ENCODE peak calls at places on chromosomes 4 and X, in eight cellular contexts. One of them, this sample, is unnamed.

GRCh38 chrX:2320580-2321327 is 180.0 kb downstream of the DHRSX start:
- DNase-seq in MCF 10A: peak; percentile 91
- DNase-seq in glutamatergic neuron: no peak
- DNase-seq in activated B cell treated with CpG ODN at 0.5 μM for 24 hours: no peak
- DNase-seq in AG09309: peak; percentile 73
- DNase-seq in spleen: peak; percentile 81
- DNase-seq in CD8-positive, alpha-beta T cell: no peak
- DNase-seq in body of pancreas: peak; percentile 21
- DNase-seq in this sample: peak; percentile 56

GRCh38 chr4:177442623-177443155 is 452 bp upstream of the AGA start:
- DNase-seq in MCF 10A: no peak
- DNase-seq in glutamatergic neuron: no peak
- DNase-seq in activated B cell treated with CpG ODN at 0.5 μM for 24 hours: no peak
- DNase-seq in AG09309: no peak
- DNase-seq in spleen: no peak
- DNase-seq in CD8-positive, alpha-beta T cell: peak; percentile 11
- DNase-seq in body of pancreas: no peak
- DNase-seq in this sample: peak; percentile 54

GRCh38 chr4:112765317-112765989 is 128.5 kb downstream of the LARP7 start:
- DNase-seq in MCF 10A: peak; percentile 11
- DNase-seq in glutamatergic neuron: no peak
- DNase-seq in activated B cell treated with CpG ODN at 0.5 μM for 24 hours: no peak
- DNase-seq in AG09309: no peak
- DNase-seq in spleen: no peak
- DNase-seq in CD8-positive, alpha-beta T cell: no peak
- DNase-seq in body of pancreas: no peak
- DNase-seq in this sample: peak; percentile 50

GRCh38 chrX:38166478-38167083 is 54.1 kb downstream of the SRPX start:
- DNase-seq in MCF 10A: peak; percentile 52
- DNase-seq in glutamatergic neuron: no peak
- DNase-seq in activated B cell treated with CpG ODN at 0.5 μM for 24 hours: no peak
- DNase-seq in AG09309: no peak
- DNase-seq in spleen: no peak
- DNase-seq in CD8-positive, alpha-beta T cell: peak; percentile 0
- DNase-seq in body of pancreas: peak; percentile 21
- DNase-seq in this sample: peak; percentile 39

GRCh38 chrX:1389181-1389992 is 2.5 kb downstream of the SLC25A6 start:
- DNase-seq in MCF 10A: no peak
- DNase-seq in glutamatergic neuron: peak; percentile 12
- DNase-seq in activated B cell treated with CpG ODN at 0.5 μM for 24 hours: peak; percentile 14
- DNase-seq in AG09309: no peak
- DNase-seq in spleen: peak; percentile 81
- DNase-seq in CD8-positive, alpha-beta T cell: no peak
- DNase-seq in body of pancreas: no peak
- DNase-seq in this sample: no peak

GRCh38 chr4:53346920-53347852 is 18.7 kb downstream of the SCFD2 start:
- DNase-seq in MCF 10A: peak; percentile 75
- DNase-seq in glutamatergic neuron: no peak
- DNase-seq in activated B cell treated with CpG ODN at 0.5 μM for 24 hours: no peak
- DNase-seq in AG09309: peak; percentile 29
- DNase-seq in spleen: no peak
- DNase-seq in CD8-positive, alpha-beta T cell: no peak
- DNase-seq in body of pancreas: no peak
- DNase-seq in this sample: no peak

GRCh38 chrX:120309873-120310730 is 1.2 kb downstream of the TMEM255A start:
- DNase-seq in MCF 10A: peak; percentile 13
- DNase-seq in glutamatergic neuron: no peak
- DNase-seq in activated B cell treated with CpG ODN at 0.5 μM for 24 hours: no peak
- DNase-seq in AG09309: no peak
- DNase-seq in spleen: no peak
- DNase-seq in CD8-positive, alpha-beta T cell: no peak
- DNase-seq in body of pancreas: no peak
- DNase-seq in this sample: peak; percentile 13

GRCh38 chrX:69024931-69025330 is 140.3 kb downstream of the PJA1 start:
- DNase-seq in MCF 10A: peak; percentile 82
- DNase-seq in glutamatergic neuron: no peak
- DNase-seq in activated B cell treated with CpG ODN at 0.5 μM for 24 hours: no peak
- DNase-seq in AG09309: no peak
- DNase-seq in spleen: peak; percentile 79
- DNase-seq in CD8-positive, alpha-beta T cell: no peak
- DNase-seq in body of pancreas: peak; percentile 66
- DNase-seq in this sample: no peak

GRCh38 chrX:64188901-64189300 is 16.6 kb downstream of the AMER1 start:
- DNase-seq in MCF 10A: no peak
- DNase-seq in glutamatergic neuron: no peak
- DNase-seq in activated B cell treated with CpG ODN at 0.5 μM for 24 hours: no peak
- DNase-seq in AG09309: no peak
- DNase-seq in spleen: no peak
- DNase-seq in CD8-positive, alpha-beta T cell: no peak
- DNase-seq in body of pancreas: no peak
- DNase-seq in this sample: no peak

GRCh38 chr4:121252224-121252806 is 88.2 kb upstream of the TNIP3 start:
- DNase-seq in MCF 10A: peak; percentile 85
- DNase-seq in glutamatergic neuron: peak; percentile 81
- DNase-seq in activated B cell treated with CpG ODN at 0.5 μM for 24 hours: no peak
- DNase-seq in AG09309: peak; percentile 21
- DNase-seq in spleen: peak; percentile 79
- DNase-seq in CD8-positive, alpha-beta T cell: peak; percentile 30
- DNase-seq in body of pancreas: peak; percentile 62
- DNase-seq in this sample: peak; percentile 72

GRCh38 chr4:10054571-10055041 is 33.3 kb upstream of the SLC2A9 start:
- DNase-seq in MCF 10A: peak; percentile 38
- DNase-seq in glutamatergic neuron: no peak
- DNase-seq in activated B cell treated with CpG ODN at 0.5 μM for 24 hours: no peak
- DNase-seq in AG09309: no peak
- DNase-seq in spleen: no peak
- DNase-seq in CD8-positive, alpha-beta T cell: no peak
- DNase-seq in body of pancreas: no peak
- DNase-seq in this sample: no peak

GRCh38 chrX:5733483-5733882 is 495.2 kb downstream of the NLGN4X start:
- DNase-seq in MCF 10A: no peak
- DNase-seq in glutamatergic neuron: no peak
- DNase-seq in activated B cell treated with CpG ODN at 0.5 μM for 24 hours: no peak
- DNase-seq in AG09309: no peak
- DNase-seq in spleen: no peak
- DNase-seq in CD8-positive, alpha-beta T cell: no peak
- DNase-seq in body of pancreas: no peak
- DNase-seq in this sample: no peak

GRCh38 chr4:53039741-53040458 is 177.8 kb downstream of the RASL11B start:
- DNase-seq in MCF 10A: no peak
- DNase-seq in glutamatergic neuron: no peak
- DNase-seq in activated B cell treated with CpG ODN at 0.5 μM for 24 hours: no peak
- DNase-seq in AG09309: no peak
- DNase-seq in spleen: no peak
- DNase-seq in CD8-positive, alpha-beta T cell: no peak
- DNase-seq in body of pancreas: no peak
- DNase-seq in this sample: peak; percentile 72

GRCh38 chrX:46587158-46587557 is 13.6 kb downstream of the CHST7 start:
- DNase-seq in MCF 10A: peak; percentile 49
- DNase-seq in glutamatergic neuron: no peak
- DNase-seq in activated B cell treated with CpG ODN at 0.5 μM for 24 hours: no peak
- DNase-seq in AG09309: no peak
- DNase-seq in spleen: no peak
- DNase-seq in CD8-positive, alpha-beta T cell: no peak
- DNase-seq in body of pancreas: no peak
- DNase-seq in this sample: peak; percentile 19

GRCh38 chr4:23614284-23614892 is 275.5 kb downstream of the PPARGC1A start:
- DNase-seq in MCF 10A: peak; percentile 45
- DNase-seq in glutamatergic neuron: no peak
- DNase-seq in activated B cell treated with CpG ODN at 0.5 μM for 24 hours: no peak
- DNase-seq in AG09309: no peak
- DNase-seq in spleen: no peak
- DNase-seq in CD8-positive, alpha-beta T cell: no peak
- DNase-seq in body of pancreas: peak; percentile 17
- DNase-seq in this sample: peak; percentile 65
- TF ChIP-seq CTCF in MCF 10A: peak; percentile 20
- TF ChIP-seq CTCF in glutamatergic neuron: no peak
- TF ChIP-seq CTCF in activated B cell treated with CpG ODN at 0.5 μM for 24 hours: no peak
- TF ChIP-seq CTCF in AG09309: no peak
- TF ChIP-seq CTCF in spleen: no peak
- TF ChIP-seq CTCF in CD8-positive, alpha-beta T cell: no peak
- TF ChIP-seq CTCF in body of pancreas: peak; percentile 49
- TF ChIP-seq CTCF in this sample: peak; percentile 59

GRCh38 chr4:86822136-86822535 is 27.0 kb downstream of the SLC10A6 start:
- DNase-seq in MCF 10A: no peak
- DNase-seq in glutamatergic neuron: no peak
- DNase-seq in activated B cell treated with CpG ODN at 0.5 μM for 24 hours: no peak
- DNase-seq in AG09309: no peak
- DNase-seq in spleen: no peak
- DNase-seq in CD8-positive, alpha-beta T cell: no peak
- DNase-seq in body of pancreas: no peak
- DNase-seq in this sample: no peak

GRCh38 chr4:86816463-86817107 is 32.6 kb downstream of the SLC10A6 start:
- DNase-seq in MCF 10A: no peak
- DNase-seq in glutamatergic neuron: no peak
- DNase-seq in activated B cell treated with CpG ODN at 0.5 μM for 24 hours: no peak
- DNase-seq in AG09309: peak; percentile 63
- DNase-seq in spleen: no peak
- DNase-seq in CD8-positive, alpha-beta T cell: no peak
- DNase-seq in body of pancreas: no peak
- DNase-seq in this sample: no peak

GRCh38 chr4:86818211-86818610 is 31.0 kb downstream of the SLC10A6 start:
- DNase-seq in MCF 10A: no peak
- DNase-seq in glutamatergic neuron: no peak
- DNase-seq in activated B cell treated with CpG ODN at 0.5 μM for 24 hours: no peak
- DNase-seq in AG09309: no peak
- DNase-seq in spleen: no peak
- DNase-seq in CD8-positive, alpha-beta T cell: no peak
- DNase-seq in body of pancreas: no peak
- DNase-seq in this sample: no peak

GRCh38 chr4:86815653-86816052 is 33.5 kb downstream of the SLC10A6 start:
- DNase-seq in MCF 10A: no peak
- DNase-seq in glutamatergic neuron: no peak
- DNase-seq in activated B cell treated with CpG ODN at 0.5 μM for 24 hours: no peak
- DNase-seq in AG09309: no peak
- DNase-seq in spleen: no peak
- DNase-seq in CD8-positive, alpha-beta T cell: no peak
- DNase-seq in body of pancreas: no peak
- DNase-seq in this sample: no peak

GRCh38 chr4:86818845-86819244 is 30.3 kb downstream of the SLC10A6 start:
- DNase-seq in MCF 10A: no peak
- DNase-seq in glutamatergic neuron: no peak
- DNase-seq in activated B cell treated with CpG ODN at 0.5 μM for 24 hours: no peak
- DNase-seq in AG09309: no peak
- DNase-seq in spleen: no peak
- DNase-seq in CD8-positive, alpha-beta T cell: no peak
- DNase-seq in body of pancreas: no peak
- DNase-seq in this sample: peak; percentile 11
- TF ChIP-seq CTCF in MCF 10A: no peak
- TF ChIP-seq CTCF in glutamatergic neuron: no peak
- TF ChIP-seq CTCF in activated B cell treated with CpG ODN at 0.5 μM for 24 hours: no peak
- TF ChIP-seq CTCF in AG09309: no peak
- TF ChIP-seq CTCF in spleen: no peak
- TF ChIP-seq CTCF in CD8-positive, alpha-beta T cell: no peak
- TF ChIP-seq CTCF in body of pancreas: no peak
- TF ChIP-seq CTCF in this sample: no peak

DNA sequence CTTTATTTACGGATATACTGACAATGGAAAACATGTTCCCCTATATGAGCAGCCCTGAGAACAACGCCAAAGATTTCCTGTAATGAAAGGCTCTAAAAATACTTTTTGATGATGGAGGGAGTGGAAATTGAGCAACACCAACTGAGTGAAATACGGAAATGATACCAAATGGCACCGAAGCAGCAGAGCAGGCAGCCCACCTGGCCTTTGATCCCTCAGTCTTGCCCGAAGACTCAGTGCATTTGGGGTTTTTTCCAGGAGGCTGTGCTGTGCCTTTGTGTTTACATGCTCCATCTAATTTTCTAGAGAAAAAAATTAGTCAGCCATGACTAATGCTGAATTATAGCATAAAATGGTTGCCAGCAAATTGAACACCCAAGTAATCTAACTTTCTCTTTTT is 169.9 kb upstream of the RBPJ start:
- DNase-seq in MCF 10A: peak; percentile 30
- DNase-seq in glutamatergic neuron: no peak
- DNase-seq in activated B cell treated with CpG ODN at 0.5 μM for 24 hours: no peak
- DNase-seq in AG09309: no peak
- DNase-seq in spleen: no peak
- DNase-seq in CD8-positive, alpha-beta T cell: no peak
- DNase-seq in body of pancreas: no peak
- DNase-seq in this sample: peak; percentile 49
- TF ChIP-seq CTCF in MCF 10A: no peak
- TF ChIP-seq CTCF in glutamatergic neuron: no peak
- TF ChIP-seq CTCF in activated B cell treated with CpG ODN at 0.5 μM for 24 hours: no peak
- TF ChIP-seq CTCF in AG09309: peak; percentile 12
- TF ChIP-seq CTCF in spleen: no peak
- TF ChIP-seq CTCF in CD8-positive, alpha-beta T cell: no peak
- TF ChIP-seq CTCF in body of pancreas: no peak
- TF ChIP-seq CTCF in this sample: no peak

GRCh38 chr4:155339588-155339987 is 37.2 kb downstream of the MAP9 start:
- DNase-seq in MCF 10A: no peak
- DNase-seq in glutamatergic neuron: no peak
- DNase-seq in activated B cell treated with CpG ODN at 0.5 μM for 24 hours: no peak
- DNase-seq in AG09309: no peak
- DNase-seq in spleen: no peak
- DNase-seq in CD8-positive, alpha-beta T cell: no peak
- DNase-seq in body of pancreas: no peak
- DNase-seq in this sample: no peak

GRCh38 chr4:155336242-155336641 is 40.5 kb downstream of the MAP9 start:
- DNase-seq in MCF 10A: no peak
- DNase-seq in glutamatergic neuron: no peak
- DNase-seq in activated B cell treated with CpG ODN at 0.5 μM for 24 hours: no peak
- DNase-seq in AG09309: no peak
- DNase-seq in spleen: no peak
- DNase-seq in CD8-positive, alpha-beta T cell: no peak
- DNase-seq in body of pancreas: no peak
- DNase-seq in this sample: no peak

GRCh38 chr4:155342142-155342541 is 34.6 kb downstream of the MAP9 start:
- DNase-seq in MCF 10A: peak; percentile 39
- DNase-seq in glutamatergic neuron: no peak
- DNase-seq in activated B cell treated with CpG ODN at 0.5 μM for 24 hours: no peak
- DNase-seq in AG09309: no peak
- DNase-seq in spleen: no peak
- DNase-seq in CD8-positive, alpha-beta T cell: no peak
- DNase-seq in body of pancreas: no peak
- DNase-seq in this sample: no peak

GRCh38 chr4:155339999-155340398 is 36.8 kb downstream of the MAP9 start:
- DNase-seq in MCF 10A: no peak
- DNase-seq in glutamatergic neuron: no peak
- DNase-seq in activated B cell treated with CpG ODN at 0.5 μM for 24 hours: no peak
- DNase-seq in AG09309: no peak
- DNase-seq in spleen: no peak
- DNase-seq in CD8-positive, alpha-beta T cell: no peak
- DNase-seq in body of pancreas: no peak
- DNase-seq in this sample: no peak

DNA sequence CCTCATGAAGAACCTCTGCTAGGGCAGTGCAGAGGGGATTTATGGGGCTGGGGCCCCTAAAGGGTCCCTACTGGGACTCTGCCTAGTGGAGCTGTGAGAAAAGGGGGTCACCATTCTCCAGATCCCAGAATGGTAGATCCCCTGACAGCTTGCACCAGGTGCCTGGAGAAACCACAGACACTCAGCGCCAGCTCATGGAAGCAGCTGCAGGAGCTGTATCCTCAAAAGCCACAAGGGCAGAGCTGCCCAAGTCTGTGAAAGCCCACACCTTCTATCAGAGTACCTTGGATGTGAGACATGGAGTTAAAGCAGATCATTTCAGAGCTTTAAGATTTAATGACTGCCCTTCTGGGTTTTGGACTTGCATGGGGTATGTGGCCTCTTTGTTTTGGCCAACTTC is 38.6 kb downstream of the MAP9 start:
- DNase-seq in MCF 10A: no peak
- DNase-seq in glutamatergic neuron: no peak
- DNase-seq in activated B cell treated with CpG ODN at 0.5 μM for 24 hours: no peak
- DNase-seq in AG09309: no peak
- DNase-seq in spleen: no peak
- DNase-seq in CD8-positive, alpha-beta T cell: no peak
- DNase-seq in body of pancreas: no peak
- DNase-seq in this sample: no peak
- TF ChIP-seq CTCF in MCF 10A: no peak
- TF ChIP-seq CTCF in glutamatergic neuron: no peak
- TF ChIP-seq CTCF in activated B cell treated with CpG ODN at 0.5 μM for 24 hours: no peak
- TF ChIP-seq CTCF in AG09309: no peak
- TF ChIP-seq CTCF in spleen: no peak
- TF ChIP-seq CTCF in CD8-positive, alpha-beta T cell: no peak
- TF ChIP-seq CTCF in body of pancreas: no peak
- TF ChIP-seq CTCF in this sample: no peak